ENCODE peak calls at places on chromosome 10, in eight cellular contexts. Z, P, V, I, Q, T, O and U are unnamed samples.

GRCh38 chr10:3468919-3469638 is 296.5 kb upstream of the PITRM1 start:
- DNase-seq in Z (no peak), P (no peak), V (peak), I (no peak), Q (no peak), T (peak), O (no peak), U (peak)

GRCh38 chr10:72038458-72039001 is 49.8 kb downstream of the SPOCK2 start:
- DNase-seq in Z (no peak), P (no peak), V (peak), I (no peak), Q (no peak), T (no peak), O (no peak), U (no peak)

GRCh38 chr10:93758510-93758885 is 762 bp downstream of the LGI1 start:
- DNase-seq in Z (no peak), P (no peak), V (no peak), I (no peak), Q (no peak), T (no peak), O (no peak), U (no peak)

GRCh38 chr10:32239770-32240169 is 107.2 kb downstream of the EPC1 start:
- DNase-seq in Z (no peak), P (no peak), V (peak), I (no peak), Q (no peak), T (no peak), O (no peak), U (no peak)

GRCh38 chr10:17607603-17608332 is 9.4 kb downstream of the HACD1 start:
- DNase-seq in Z (no peak), P (no peak), V (peak), I (no peak), Q (no peak), T (no peak), O (no peak), U (peak)

GRCh38 chr10:124739119-124739921 is 4.9 kb downstream of the FAM53B start:
- DNase-seq in Z (no peak), P (no peak), V (no peak), I (no peak), Q (no peak), T (no peak), O (no peak), U (no peak)

GRCh38 chr10:132205650-132206376 is 19.1 kb downstream of the DPYSL4 start:
- DNase-seq in Z (no peak), P (no peak), V (no peak), I (no peak), Q (no peak), T (no peak), O (no peak), U (no peak)

GRCh38 chr10:79286318-79286951 is 60.8 kb upstream of the PPIF start:
- DNase-seq in Z (peak), P (peak), V (peak), I (peak), Q (no peak), T (peak), O (peak), U (peak)

GRCh38 chr10:97450828-97451227 is 4.9 kb downstream of the ZDHHC16 start:
- DNase-seq in Z (no peak), P (no peak), V (peak), I (no peak), Q (no peak), T (no peak), O (no peak), U (no peak)

GRCh38 chr10:230758-231157 is 95.5 kb downstream of the ZMYND11 start:
- DNase-seq in Z (no peak), P (no peak), V (peak), I (no peak), Q (peak), T (no peak), O (no peak), U (no peak)

GRCh38 chr10:20879136-20879535 is 18.0 kb downstream of the NEBL start:
- DNase-seq in Z (no peak), P (no peak), V (no peak), I (no peak), Q (no peak), T (no peak), O (no peak), U (no peak)

GRCh38 chr10:24724381-24725228 is 918 bp upstream of the ARHGAP21 start:
- DNase-seq in Z (peak), P (peak), V (peak), I (peak), Q (peak), T (peak), O (peak), U (peak)

GRCh38 chr10:75417522-75417927 is 13.9 kb upstream of the LRMDA start:
- DNase-seq in Z (no peak), P (no peak), V (no peak), I (no peak), Q (no peak), T (no peak), O (no peak), U (no peak)

GRCh38 chr10:119502214-119502613 is 40.3 kb downstream of the RGS10 start:
- DNase-seq in Z (peak), P (peak), V (no peak), I (no peak), Q (no peak), T (no peak), O (peak), U (no peak)

GRCh38 chr10:75430000-75430763 is 1.2 kb upstream of the LRMDA start:
- DNase-seq in Z (no peak), P (peak), V (peak), I (peak), Q (peak), T (no peak), O (no peak), U (peak)

GRCh38 chr10:89307213-89307612 is 5.4 kb downstream of the IFIT2 start:
- DNase-seq in Z (no peak), P (no peak), V (no peak), I (no peak), Q (no peak), T (no peak), O (no peak), U (no peak)

GRCh38 chr10:57094965-57095364 is 733.9 kb upstream of the ZWINT start:
- DNase-seq in Z (no peak), P (no peak), V (no peak), I (no peak), Q (no peak), T (no peak), O (no peak), U (no peak)

GRCh38 chr10:132590752-132591121 is 53.1 kb downstream of the INPP5A start:
- DNase-seq in Z (no peak), P (no peak), V (no peak), I (no peak), Q (no peak), T (no peak), O (no peak), U (no peak)

GRCh38 chr10:45464958-45465567 is 91.0 kb downstream of the ALOX5 start:
- DNase-seq in Z (peak), P (peak), V (peak), I (peak), Q (peak), T (peak), O (peak), U (peak)

GRCh38 chr10:96642973-96643372 is 56.2 kb upstream of the TM9SF3 start:
- DNase-seq in Z (peak), P (peak), V (peak), I (peak), Q (peak), T (no peak), O (peak), U (peak)

GRCh38 chr10:97682042-97682441 is 5.0 kb downstream of the AVPI1 start:
- DNase-seq in Z (no peak), P (no peak), V (no peak), I (no peak), Q (no peak), T (no peak), O (no peak), U (no peak)

GRCh38 chr10:69644658-69645295 is 14.7 kb downstream of the FAM241B start:
- DNase-seq in Z (peak), P (peak), V (peak), I (peak), Q (peak), T (peak), O (no peak), U (peak)

GRCh38 chr10:49272251-49273081 is 26.5 kb upstream of the C10orf71 start:
- DNase-seq in Z (peak), P (no peak), V (peak), I (no peak), Q (no peak), T (no peak), O (no peak), U (peak)

GRCh38 chr10:29257106-29257783 is 31.6 kb upstream of the LYZL1 start:
- DNase-seq in Z (no peak), P (no peak), V (peak), I (no peak), Q (no peak), T (no peak), O (no peak), U (no peak)

GRCh38 chr10:5540080-5540479 is 15.3 kb downstream of the CALML3 start:
- DNase-seq in Z (no peak), P (peak), V (no peak), I (no peak), Q (no peak), T (no peak), O (no peak), U (no peak)

GRCh38 chr10:114281006-114281405 is 42.0 kb downstream of the VWA2 start:
- DNase-seq in Z (no peak), P (no peak), V (no peak), I (no peak), Q (no peak), T (no peak), O (no peak), U (no peak)

GRCh38 chr10:33215635-33216034 is 118.8 kb downstream of the NRP1 start:
- DNase-seq in Z (no peak), P (no peak), V (peak), I (no peak), Q (no peak), T (no peak), O (no peak), U (no peak)

GRCh38 chr10:842795-843194 is 88.7 kb downstream of the LARP4B start:
- DNase-seq in Z (no peak), P (no peak), V (no peak), I (no peak), Q (no peak), T (no peak), O (no peak), U (no peak)

GRCh38 chr10:3452234-3452633 is 279.7 kb upstream of the PITRM1 start:
- DNase-seq in Z (no peak), P (no peak), V (peak), I (no peak), Q (no peak), T (no peak), O (no peak), U (peak)

GRCh38 chr10:79190740-79191261 is 122.0 kb downstream of the ZMIZ1 start:
- DNase-seq in Z (no peak), P (no peak), V (no peak), I (no peak), Q (no peak), T (no peak), O (no peak), U (no peak)

GRCh38 chr10:101120884-101121660 is 10.0 kb upstream of the TLX1 start:
- DNase-seq in Z (peak), P (peak), V (peak), I (no peak), Q (no peak), T (no peak), O (no peak), U (no peak)

GRCh38 chr10:132904169-132904813 is 38.1 kb downstream of the CFAP46 start:
- DNase-seq in Z (no peak), P (peak), V (peak), I (no peak), Q (peak), T (no peak), O (no peak), U (peak)

GRCh38 chr10:121553455-121553854 is 44.8 kb downstream of the FGFR2 start:
- DNase-seq in Z (no peak), P (no peak), V (no peak), I (no peak), Q (no peak), T (no peak), O (no peak), U (no peak)